ENCODE peak calls at places on chromosomes 16 and 17, in seven cellular contexts. One of them, this sample, is unnamed. For H3K4me1, the result is how much of the 10 kb centered on the place peaks cover.

GRCh38 chr17:30827082-30827481 is 2.6 kb upstream of the CRLF3 start:
- DNase-seq in Karpas-422: no peak
- DNase-seq in adrenal gland: no peak
- DNase-seq in transverse colon: no peak
- DNase-seq in HCT116: no peak
- DNase-seq in tibial nerve: no peak
- DNase-seq in tibial artery: no peak
- DNase-seq in this sample: no peak

GRCh38 chr17:6796887-6797490 is 21.0 kb downstream of the FBXO39 start:
- DNase-seq in Karpas-422: no peak
- DNase-seq in adrenal gland: no peak
- DNase-seq in transverse colon: no peak
- DNase-seq in HCT116: no peak
- DNase-seq in tibial nerve: no peak
- DNase-seq in tibial artery: no peak
- DNase-seq in this sample: no peak

GRCh38 chr17:73595931-73596330 is 48.3 kb downstream of the SDK2 start:
- DNase-seq in Karpas-422: no peak
- DNase-seq in adrenal gland: no peak
- DNase-seq in transverse colon: no peak
- DNase-seq in HCT116: no peak
- DNase-seq in tibial nerve: no peak
- DNase-seq in tibial artery: no peak
- DNase-seq in this sample: no peak

GRCh38 chr16:86903068-86903467 is 324.7 kb downstream of the FOXL1 start:
- DNase-seq in Karpas-422: no peak
- DNase-seq in adrenal gland: no peak
- DNase-seq in transverse colon: no peak
- DNase-seq in HCT116: no peak
- DNase-seq in tibial nerve: no peak
- DNase-seq in tibial artery: no peak
- DNase-seq in this sample: no peak

GRCh38 chr16:2767140-2767731 is 9.8 kb downstream of the ELOB start:
- DNase-seq in Karpas-422: no peak
- DNase-seq in adrenal gland: no peak
- DNase-seq in transverse colon: no peak
- DNase-seq in HCT116: no peak
- DNase-seq in tibial nerve: no peak
- DNase-seq in tibial artery: no peak
- DNase-seq in this sample: no peak

GRCh38 chr17:61522088-61522487 is 68.9 kb downstream of the NACA2 start:
- DNase-seq in Karpas-422: no peak
- DNase-seq in adrenal gland: no peak
- DNase-seq in transverse colon: no peak
- DNase-seq in HCT116: no peak
- DNase-seq in tibial nerve: no peak
- DNase-seq in tibial artery: no peak
- DNase-seq in this sample: no peak

GRCh38 chr17:42275527-42276358 is 448 bp downstream of the STAT5B start:
- DNase-seq in Karpas-422: peak
- DNase-seq in adrenal gland: peak
- DNase-seq in transverse colon: peak
- DNase-seq in HCT116: no peak
- DNase-seq in tibial nerve: no peak
- DNase-seq in tibial artery: no peak
- DNase-seq in this sample: peak

GRCh38 chr16:89332248-89333245 is 115.0 kb downstream of the ZNF778 start:
- DNase-seq in Karpas-422: no peak
- DNase-seq in adrenal gland: no peak
- DNase-seq in transverse colon: no peak
- DNase-seq in HCT116: no peak
- DNase-seq in tibial nerve: no peak
- DNase-seq in tibial artery: no peak
- DNase-seq in this sample: no peak

DNA sequence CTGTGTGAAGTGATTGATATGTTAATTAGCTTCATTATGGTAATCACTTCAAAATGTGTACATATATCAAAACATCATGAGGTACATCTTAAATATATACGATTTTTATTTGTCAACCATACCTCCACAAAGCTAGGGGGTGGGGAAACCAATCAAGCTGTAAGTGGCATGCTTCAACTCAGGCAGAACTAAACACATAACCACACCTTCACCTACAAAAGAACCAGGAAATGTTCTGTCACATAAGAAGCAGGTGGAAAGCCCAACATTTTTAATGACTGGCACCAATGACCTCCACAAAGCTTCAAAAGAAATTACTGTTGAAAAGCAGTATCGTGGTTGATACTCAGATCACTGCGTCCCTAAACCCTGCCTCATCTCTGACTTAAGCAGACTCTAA is 867.7 kb upstream of the EEF2KMT start:
- DNase-seq in Karpas-422: no peak
- DNase-seq in adrenal gland: no peak
- DNase-seq in transverse colon: no peak
- DNase-seq in HCT116: no peak
- DNase-seq in tibial nerve: no peak
- DNase-seq in tibial artery: no peak
- DNase-seq in this sample: no peak
- H3K4me3 ChIP-seq in Karpas-422: no peak
- H3K4me3 ChIP-seq in adrenal gland: no peak
- H3K4me3 ChIP-seq in transverse colon: no peak
- H3K4me3 ChIP-seq in HCT116: no peak
- H3K4me3 ChIP-seq in tibial nerve: no peak
- H3K4me3 ChIP-seq in tibial artery: no peak
- H3K4me3 ChIP-seq in this sample: no peak

GRCh38 chr16:68746951-68747350 is 9.9 kb downstream of the CDH1 start:
- DNase-seq in Karpas-422: no peak
- DNase-seq in adrenal gland: no peak
- DNase-seq in transverse colon: no peak
- DNase-seq in HCT116: no peak
- DNase-seq in tibial nerve: no peak
- DNase-seq in tibial artery: no peak
- DNase-seq in this sample: no peak
- H3K4me1 ChIP-seq in Karpas-422: under half
- H3K4me1 ChIP-seq in adrenal gland: under half
- H3K4me1 ChIP-seq in transverse colon: under half
- H3K4me1 ChIP-seq in HCT116: half or more
- H3K4me1 ChIP-seq in tibial nerve: under half
- H3K4me1 ChIP-seq in tibial artery: under half
- H3K4me1 ChIP-seq in this sample: under half

DNA sequence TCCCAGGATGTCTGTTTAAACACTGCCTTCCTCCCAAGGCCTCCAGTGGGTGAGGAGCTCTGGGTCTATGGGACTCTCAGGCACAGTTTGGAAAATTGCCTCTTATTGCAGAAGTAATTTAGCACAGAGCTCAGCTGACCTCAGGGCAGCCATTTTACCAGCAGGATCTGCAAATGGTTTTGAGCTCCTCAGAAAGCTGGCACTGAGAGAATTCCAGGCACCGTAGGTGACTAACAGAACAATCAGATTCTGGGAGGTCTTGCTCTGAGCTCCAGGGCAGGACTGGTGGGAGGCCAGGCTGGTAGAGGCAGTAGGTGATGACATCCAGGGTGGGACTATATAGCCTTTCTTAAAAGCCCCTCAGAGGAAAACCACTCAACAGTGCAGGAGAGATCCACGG is 17.3 kb upstream of the C16orf74 start:
- DNase-seq in Karpas-422: no peak
- DNase-seq in adrenal gland: no peak
- DNase-seq in transverse colon: no peak
- DNase-seq in HCT116: no peak
- DNase-seq in tibial nerve: no peak
- DNase-seq in tibial artery: no peak
- DNase-seq in this sample: no peak
- H3K27ac ChIP-seq in Karpas-422: no peak
- H3K27ac ChIP-seq in adrenal gland: no peak
- H3K27ac ChIP-seq in transverse colon: no peak
- H3K27ac ChIP-seq in HCT116: peak
- H3K27ac ChIP-seq in tibial nerve: no peak
- H3K27ac ChIP-seq in tibial artery: no peak
- H3K27ac ChIP-seq in this sample: no peak

GRCh38 chr16:66554021-66554420 is 1.6 kb downstream of the CKLF start:
- DNase-seq in Karpas-422: no peak
- DNase-seq in adrenal gland: no peak
- DNase-seq in transverse colon: no peak
- DNase-seq in HCT116: no peak
- DNase-seq in tibial nerve: no peak
- DNase-seq in tibial artery: no peak
- DNase-seq in this sample: no peak
- H3K4me3 ChIP-seq in Karpas-422: no peak
- H3K4me3 ChIP-seq in adrenal gland: no peak
- H3K4me3 ChIP-seq in transverse colon: no peak
- H3K4me3 ChIP-seq in HCT116: no peak
- H3K4me3 ChIP-seq in tibial nerve: no peak
- H3K4me3 ChIP-seq in tibial artery: no peak
- H3K4me3 ChIP-seq in this sample: peak

GRCh38 chr16:73050115-73051099 is 2.5 kb upstream of the ZFHX3 start:
- DNase-seq in Karpas-422: no peak
- DNase-seq in adrenal gland: no peak
- DNase-seq in transverse colon: no peak
- DNase-seq in HCT116: no peak
- DNase-seq in tibial nerve: no peak
- DNase-seq in tibial artery: peak
- DNase-seq in this sample: no peak
- H3K4me1 ChIP-seq in Karpas-422: under half
- H3K4me1 ChIP-seq in adrenal gland: half or more
- H3K4me1 ChIP-seq in transverse colon: half or more
- H3K4me1 ChIP-seq in HCT116: half or more
- H3K4me1 ChIP-seq in tibial nerve: half or more
- H3K4me1 ChIP-seq in tibial artery: half or more
- H3K4me1 ChIP-seq in this sample: under half

GRCh38 chr17:44322236-44322895 is 2.3 kb downstream of the SLC25A39 start:
- DNase-seq in Karpas-422: no peak
- DNase-seq in adrenal gland: no peak
- DNase-seq in transverse colon: no peak
- DNase-seq in HCT116: no peak
- DNase-seq in tibial nerve: no peak
- DNase-seq in tibial artery: no peak
- DNase-seq in this sample: no peak
- H3K27ac ChIP-seq in Karpas-422: no peak
- H3K27ac ChIP-seq in adrenal gland: no peak
- H3K27ac ChIP-seq in transverse colon: no peak
- H3K27ac ChIP-seq in HCT116: no peak
- H3K27ac ChIP-seq in tibial nerve: no peak
- H3K27ac ChIP-seq in tibial artery: no peak
- H3K27ac ChIP-seq in this sample: no peak

GRCh38 chr16:23496826-23497542 is 13.3 kb downstream of the GGA2 start:
- DNase-seq in Karpas-422: no peak
- DNase-seq in adrenal gland: peak
- DNase-seq in transverse colon: no peak
- DNase-seq in HCT116: no peak
- DNase-seq in tibial nerve: no peak
- DNase-seq in tibial artery: peak
- DNase-seq in this sample: no peak
- H3K4me3 ChIP-seq in Karpas-422: no peak
- H3K4me3 ChIP-seq in adrenal gland: no peak
- H3K4me3 ChIP-seq in transverse colon: no peak
- H3K4me3 ChIP-seq in HCT116: no peak
- H3K4me3 ChIP-seq in tibial nerve: no peak
- H3K4me3 ChIP-seq in tibial artery: no peak
- H3K4me3 ChIP-seq in this sample: no peak

This sample was measured in CD4-positive, alpha-beta memory T cell.